ENCODE peak calls at places on chromosomes 3 and 15, in four cellular contexts. H is H1, X is HCT116, J is GM12878. L is an unnamed sample.

GRCh38 chr15:52261498-52262242 is 33.9 kb downstream of the MYO5C start:
- DNase-seq in H (peak), X (peak), J (peak), L (no peak)

GRCh38 chr3:119497824-119498187 is 541 bp upstream of the TIMMDC1 start:
- DNase-seq in H (no peak), X (no peak), J (no peak), L (peak)

GRCh38 chr3:47162695-47163022 is 1.3 kb downstream of the SETD2 start:
- DNase-seq in H (no peak), X (no peak), J (no peak), L (peak)

GRCh38 chr3:179969525-179969924 is 67.2 kb downstream of the PEX5L start:
- DNase-seq in H (no peak), X (peak), J (peak), L (no peak)

GRCh38 chr3:24929521-24929920 is 434.9 kb upstream of the THRB start:
- DNase-seq in H (no peak), X (no peak), J (no peak), L (no peak)

GRCh38 chr3:42097166-42097946 is 6.2 kb downstream of the TRAK1 start:
- DNase-seq in H (no peak), X (no peak), J (no peak), L (no peak)

GRCh38 chr3:86801921-86802320 is 189.0 kb downstream of the VGLL3 start:
- DNase-seq in H (no peak), X (no peak), J (no peak), L (no peak)

GRCh38 chr15:64775551-64776401 is at the start of gene RBPMS2:
- DNase-seq in H (no peak), X (no peak), J (no peak), L (no peak)

GRCh38 chr15:36403351-36403750 is 176.1 kb upstream of the CDIN1 start:
- DNase-seq in H (no peak), X (no peak), J (no peak), L (no peak)

GRCh38 chr3:134652409-134652831 is 1.6 kb upstream of the KY start:
- DNase-seq in H (no peak), X (no peak), J (no peak), L (no peak)

GRCh38 chr3:45225465-45226205 is 452 bp downstream of the TMEM158 start:
- DNase-seq in H (no peak), X (no peak), J (no peak), L (peak)

GRCh38 chr3:74470313-74470712 is 144.1 kb downstream of the CNTN3 start:
- DNase-seq in H (no peak), X (no peak), J (no peak), L (no peak)

GRCh38 chr3:74469151-74469550 is 145.3 kb downstream of the CNTN3 start:
- DNase-seq in H (no peak), X (no peak), J (no peak), L (no peak)

GRCh38 chr3:74469713-74470112 is 144.7 kb downstream of the CNTN3 start:
- DNase-seq in H (no peak), X (no peak), J (no peak), L (no peak)

GRCh38 chr3:74463515-74463914 is 150.9 kb downstream of the CNTN3 start:
- DNase-seq in H (no peak), X (no peak), J (no peak), L (no peak)

GRCh38 chr3:74465652-74466415 is 148.6 kb downstream of the CNTN3 start:
- DNase-seq in H (no peak), X (no peak), J (no peak), L (no peak)
- TF ChIP-seq RAD21 in H (no peak), X (no peak), J (no peak), L (no peak)

DNA sequence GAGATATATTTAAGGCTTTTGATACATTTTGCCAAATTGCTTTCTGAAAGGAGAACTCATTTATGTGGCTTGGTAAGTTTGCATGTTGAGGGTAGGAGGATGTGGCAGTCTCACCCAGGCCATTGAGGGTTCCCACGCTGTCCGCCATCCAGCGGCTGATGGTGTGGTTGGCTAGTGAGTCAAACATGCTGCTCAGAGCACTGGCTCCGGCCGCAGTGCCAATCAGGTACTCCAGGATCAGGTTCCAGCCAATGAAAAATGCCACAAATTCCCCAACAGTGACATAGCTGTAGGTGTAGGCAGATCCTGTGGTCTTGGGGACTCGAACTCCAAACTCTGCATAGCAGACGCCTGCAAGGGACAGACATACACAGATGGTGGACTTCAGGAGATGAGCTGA is 82.3 kb downstream of the CLDN11 start:
- DNase-seq in H (no peak), X (no peak), J (no peak), L (no peak)
- TF ChIP-seq EGR1 in H (no peak), X (no peak), J (no peak), L (no peak)

GRCh38 chr15:71013446-71013845 is 101.8 kb upstream of the THSD4 start:
- DNase-seq in H (no peak), X (no peak), J (no peak), L (no peak)
- TF ChIP-seq RAD21 in H (no peak), X (no peak), J (no peak), L (no peak)

GRCh38 chr3:153142961-153143360 is 19.1 kb upstream of the RAP2B start:
- DNase-seq in H (no peak), X (no peak), J (no peak), L (no peak)

GRCh38 chr3:153137626-153138025 is 24.4 kb upstream of the RAP2B start:
- DNase-seq in H (no peak), X (no peak), J (no peak), L (no peak)

DNA sequence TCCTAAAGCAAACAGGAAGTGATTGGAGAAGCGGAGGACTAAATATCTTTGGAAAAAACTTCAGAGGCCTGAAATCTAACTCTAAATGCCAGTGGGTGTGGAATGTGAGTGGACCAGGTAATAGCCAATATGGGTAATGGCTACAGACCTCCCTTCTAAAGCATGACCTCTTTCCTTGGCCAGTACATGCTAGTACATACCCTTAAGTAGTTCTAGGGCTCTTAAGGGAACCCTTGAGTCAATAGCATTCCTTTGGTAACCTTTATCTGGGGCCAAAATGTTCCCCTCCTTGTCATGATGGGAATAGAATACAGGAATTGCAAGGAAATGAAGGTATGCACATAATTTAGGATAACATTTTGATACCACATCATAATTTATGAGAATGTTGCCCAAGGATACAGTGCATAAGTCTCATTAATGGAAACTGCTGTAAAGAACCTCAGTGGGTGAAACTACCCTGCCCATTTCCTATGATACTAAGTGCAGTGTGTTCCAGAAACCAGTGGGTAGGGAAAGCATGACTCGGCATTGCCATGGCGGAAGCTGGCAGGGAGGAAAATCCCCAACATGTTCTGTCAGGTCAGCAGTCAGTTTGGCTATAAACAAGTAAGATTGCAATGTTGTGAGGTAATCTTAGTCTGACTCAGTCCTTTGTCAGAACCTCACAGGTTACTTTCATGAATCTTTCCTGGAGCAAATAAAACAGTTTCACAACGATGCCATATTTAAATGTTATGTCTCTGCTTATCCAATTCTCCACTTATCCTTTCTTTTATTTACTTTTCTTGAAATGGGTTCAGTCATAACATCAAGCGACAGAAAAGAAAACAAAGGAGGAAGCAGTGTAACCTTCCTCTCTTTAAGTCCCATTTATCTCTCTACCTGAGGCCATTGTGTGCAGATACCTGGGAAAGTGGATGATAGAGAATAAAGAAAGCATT is 23.5 kb upstream of the RAP2B start:
- DNase-seq in H (no peak), X (peak), J (peak), L (no peak)
- TF ChIP-seq EGR1 in H (no peak), X (peak), J (no peak), L (no peak)

GRCh38 chr3:111636506-111636905 is 41.4 kb upstream of the ZBED2 start:
- DNase-seq in H (no peak), X (no peak), J (no peak), L (no peak)
- TF ChIP-seq RAD21 in H (no peak), X (no peak), J (no peak), L (no peak)

L was measured in K562.